ENCODE peak calls at places on chromosome 5, in four cellular contexts. N is H1, E is GM12878, Z is K562. Q is an unnamed sample.
A peak's percentile ranks its signal among the peaks of the same experiment; 100 is the strongest.

GRCh38 chr5:158943569-158943968 is 156.1 kb downstream of the EBF1 start:
- DNase-seq in Z (no peak), E (no peak), N (no peak), Q (no peak)

GRCh38 chr5:78597858-78598415 is 50.6 kb downstream of the LHFPL2 start:
- DNase-seq in Z (no peak), N (no peak), E (no peak), Q (peak; percentile 90)

GRCh38 chr5:100761192-100761591 is 141.9 kb downstream of the ST8SIA4 start:
- DNase-seq in Z (no peak), E (no peak), N (no peak), Q (peak; percentile 71)

GRCh38 chr5:138489705-138490104 is 24.4 kb downstream of the EGR1 start:
- DNase-seq in E (no peak), Z (no peak), N (no peak), Q (no peak)

GRCh38 chr5:65926893-65927292 is 518 bp downstream of the ERBIN start:
- DNase-seq in Z (no peak), E (no peak), N (no peak), Q (no peak)

GRCh38 chr5:167853421-167853820 is 438.0 kb upstream of the WWC1 start:
- DNase-seq in N (no peak), E (no peak), Z (no peak), Q (peak; percentile 59)

GRCh38 chr5:111142932-111143331 is 50.8 kb downstream of the WDR36 start:
- DNase-seq in Z (no peak), N (no peak), E (no peak), Q (no peak)

GRCh38 chr5:137666109-137666850 is 69.6 kb downstream of the KLHL3 start:
- DNase-seq in N (no peak), Z (no peak), E (peak; percentile 58), Q (peak; percentile 28)

GRCh38 chr5:92567831-92568450 is 1013.1 kb downstream of the NR2F1-AS1 start:
- DNase-seq in Z (no peak), N (no peak), E (no peak), Q (no peak)

GRCh38 chr5:147921134-147921533 is 14.8 kb upstream of the C5orf46 start:
- DNase-seq in Z (no peak), E (no peak), N (no peak), Q (no peak)

GRCh38 chr5:167968784-167969183 is 322.7 kb upstream of the WWC1 start:
- DNase-seq in Z (no peak), E (no peak), N (no peak), Q (no peak)

GRCh38 chr5:177132504-177133118 is 962 bp upstream of the NSD1 start:
- DNase-seq in Z (no peak), N (no peak), E (no peak), Q (no peak)

GRCh38 chr5:5270958-5271605 is 131.0 kb downstream of the ADAMTS16 start:
- DNase-seq in E (no peak), N (no peak), Z (no peak), Q (peak; percentile 40)
- TF ChIP-seq CHD1 in E (no peak), N (no peak), Z (no peak), Q (no peak)

GRCh38 chr5:17732351-17732923 is 98.2 kb downstream of the TAF11L14 start:
- DNase-seq in E (no peak), Z (no peak), N (no peak), Q (no peak)

GRCh38 chr5:17738461-17738860 is 104.2 kb downstream of the TAF11L14 start:
- DNase-seq in Z (no peak), N (no peak), E (no peak), Q (no peak)

GRCh38 chr5:17737087-17737486 is 102.8 kb downstream of the TAF11L14 start:
- DNase-seq in Z (no peak), N (no peak), E (no peak), Q (peak; percentile 14)

GRCh38 chr5:17735771-17736170 is 101.5 kb downstream of the TAF11L14 start:
- DNase-seq in E (no peak), N (no peak), Z (no peak), Q (no peak)
- TF ChIP-seq CHD1 in E (no peak), N (no peak), Z (no peak), Q (no peak)

DNA sequence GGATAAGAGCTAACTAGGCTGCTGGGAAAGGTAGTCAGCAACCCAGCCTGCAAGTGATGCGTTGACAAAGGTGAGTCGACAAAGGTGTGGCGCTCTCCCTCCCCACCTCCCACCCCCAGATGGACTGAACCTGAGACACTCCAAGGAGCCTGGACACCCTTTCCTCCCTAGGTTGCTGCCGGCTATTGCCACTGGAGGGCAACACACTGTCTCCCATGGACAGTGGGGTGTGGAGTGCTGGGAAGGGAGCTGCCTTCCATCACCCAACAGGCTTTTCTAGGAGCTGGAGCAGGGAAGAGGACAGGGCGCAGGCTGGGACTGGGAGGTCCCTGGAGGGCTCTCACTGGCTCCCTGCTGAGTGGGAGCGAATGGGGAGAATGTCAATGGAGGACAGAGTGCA is 75.4 kb upstream of the ARAP3 start:
- DNase-seq in Z (peak; percentile 34), E (no peak), N (peak; percentile 29), Q (peak; percentile 41)
- TF ChIP-seq CHD1 in Z (no peak), E (no peak), N (no peak), Q (no peak)

DNA sequence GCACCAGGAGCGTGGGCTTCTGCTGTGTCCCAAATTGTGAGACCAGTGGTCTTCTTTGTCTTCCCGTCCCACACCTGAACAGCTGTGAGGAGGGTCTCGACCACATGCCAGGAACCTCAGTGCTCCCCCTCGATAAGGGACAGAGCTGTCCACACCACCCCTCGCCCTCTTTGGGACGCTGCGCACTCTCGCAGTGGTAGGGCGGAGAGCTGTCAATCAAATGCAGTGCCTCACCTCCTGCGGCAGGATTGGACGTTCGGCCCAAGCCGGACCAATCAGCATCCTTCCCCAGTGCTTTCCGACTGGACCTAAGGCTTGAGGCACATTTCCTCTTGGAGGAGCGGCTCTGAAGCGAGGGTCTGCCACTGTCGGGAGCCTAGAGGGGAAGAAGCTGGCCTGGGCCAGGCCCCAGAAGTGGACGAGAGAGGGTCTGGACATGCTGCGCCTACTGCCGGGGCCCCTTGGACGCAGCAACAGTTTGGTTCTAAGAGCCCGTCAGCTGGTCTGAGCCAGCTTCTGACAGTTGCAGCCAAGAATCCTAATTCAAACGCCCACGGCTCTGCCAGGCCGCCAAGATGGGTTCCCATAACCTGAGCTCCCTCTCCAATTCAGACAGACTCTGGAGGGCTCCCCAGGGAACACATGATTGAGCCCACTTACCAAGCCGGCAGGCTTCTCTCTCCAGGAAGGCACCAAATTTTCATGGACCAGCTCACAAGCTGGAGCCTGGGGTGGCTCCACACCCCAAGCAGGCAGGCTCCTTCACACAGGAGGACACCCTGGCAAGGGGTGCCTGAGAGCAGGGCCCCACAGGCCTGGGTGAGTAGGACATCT is 28.1 kb upstream of the ADAMTS2 start:
- DNase-seq in N (no peak), E (no peak), Z (no peak), Q (no peak)
- TF ChIP-seq CHD1 in N (no peak), E (no peak), Z (no peak), Q (no peak)

GRCh38 chr5:127694518-127695171 is 8.5 kb upstream of the CCDC192 start:
- DNase-seq in Z (no peak), N (no peak), E (no peak), Q (no peak)

GRCh38 chr5:127699416-127699815 is 3.8 kb upstream of the CCDC192 start:
- DNase-seq in N (no peak), E (no peak), Z (no peak), Q (peak; percentile 17)

GRCh38 chr5:127695336-127695735 is 7.9 kb upstream of the CCDC192 start:
- DNase-seq in E (no peak), Z (no peak), N (no peak), Q (no peak)

GRCh38 chr5:127697894-127698600 is 5.1 kb upstream of the CCDC192 start:
- DNase-seq in Z (no peak), N (no peak), E (no peak), Q (peak; percentile 51)

DNA sequence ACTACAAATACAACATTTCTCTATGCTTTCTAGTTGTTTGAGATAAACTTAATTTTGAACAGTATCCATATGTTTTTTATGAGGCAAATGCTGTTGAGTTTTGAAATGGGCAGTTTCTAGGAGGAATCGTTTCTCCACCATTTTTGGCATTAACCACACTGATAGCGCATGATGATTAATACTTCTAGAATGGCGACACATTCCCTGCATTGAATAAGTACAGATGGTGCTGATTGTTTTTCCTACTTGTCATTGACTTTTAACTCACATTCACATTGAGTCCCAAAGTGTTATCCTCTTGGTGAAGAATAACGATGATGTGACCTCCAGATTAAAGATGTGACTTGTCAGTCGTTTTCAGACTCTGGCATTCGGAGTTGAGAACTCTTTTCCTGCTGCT is 6.5 kb upstream of the CCDC192 start:
- DNase-seq in E (no peak), N (no peak), Z (no peak), Q (peak; percentile 71)
- TF ChIP-seq CHD1 in E (no peak), N (no peak), Z (no peak), Q (no peak)

DNA sequence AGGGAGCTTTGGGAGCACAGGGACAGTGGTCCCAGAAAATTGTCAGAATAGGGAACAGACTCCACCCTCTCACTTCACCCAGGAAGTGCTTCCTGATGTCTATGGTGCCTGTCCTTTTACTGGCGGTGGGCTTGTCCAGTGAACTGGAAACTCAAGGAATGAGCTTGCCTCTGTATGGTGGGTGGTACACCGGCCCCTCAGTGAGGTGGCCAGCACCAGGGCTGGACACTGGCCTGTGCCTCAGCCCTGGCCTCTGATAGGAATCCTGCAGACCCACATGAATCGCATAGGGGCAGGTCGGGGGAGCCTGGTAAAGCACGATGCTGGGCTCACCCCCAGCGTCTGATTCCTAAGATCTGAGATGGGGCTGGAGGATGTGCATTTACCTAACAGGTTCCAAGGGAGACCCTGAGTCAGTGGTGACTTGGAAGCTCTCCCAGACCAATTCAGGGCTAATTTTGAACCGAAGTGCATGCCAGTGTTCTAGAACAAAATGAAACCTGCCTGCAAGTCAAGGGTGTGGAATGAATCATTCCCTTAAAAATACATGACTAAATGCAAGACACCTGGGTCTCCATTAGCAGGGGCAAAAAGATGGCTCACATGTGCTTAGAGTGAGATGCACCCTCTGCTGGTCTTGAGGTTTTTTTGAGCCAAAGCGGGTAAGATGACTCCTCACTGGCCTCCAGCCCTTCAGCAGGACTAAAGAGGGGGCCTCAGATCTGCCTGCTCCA is 178.3 kb downstream of the HSPA4 start:
- DNase-seq in Z (no peak), N (no peak), E (no peak), Q (peak; percentile 18)
- TF ChIP-seq CHD1 in Z (no peak), N (no peak), E (no peak), Q (no peak)

DNA sequence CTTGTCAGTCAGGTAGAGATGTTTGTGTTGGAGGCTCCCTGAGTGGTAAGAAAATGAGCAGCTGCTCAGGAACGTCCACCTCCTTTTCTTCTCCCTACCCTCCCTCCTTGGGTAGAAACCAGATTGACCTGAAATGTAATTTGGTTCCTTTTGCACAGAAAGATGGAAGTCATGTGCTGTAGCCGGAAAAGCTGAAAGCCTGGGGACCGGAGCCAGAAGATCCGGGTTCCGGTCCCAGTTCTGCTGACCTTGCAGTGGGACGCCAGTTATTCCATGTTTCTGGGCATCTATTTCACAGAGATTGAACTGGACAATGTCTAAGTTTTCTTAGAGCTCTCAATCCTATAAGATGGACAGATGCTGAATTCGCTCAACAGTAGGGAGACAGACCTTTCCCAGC is 40.1 kb downstream of the SLC36A1 start:
- DNase-seq in E (no peak), Z (no peak), N (no peak), Q (no peak)
- TF ChIP-seq CHD1 in E (no peak), Z (no peak), N (no peak), Q (no peak)

GRCh38 chr5:83428126-83428525 is 43.4 kb upstream of the VCAN start:
- DNase-seq in Z (no peak), N (no peak), E (no peak), Q (peak; percentile 39)

GRCh38 chr5:83430130-83431010 is 41.2 kb upstream of the VCAN start:
- DNase-seq in N (peak; percentile 56), Z (peak; percentile 48), E (peak; percentile 21), Q (peak; percentile 69)

GRCh38 chr5:83433891-83434290 is 37.7 kb upstream of the VCAN start:
- DNase-seq in N (no peak), E (no peak), Z (no peak), Q (peak; percentile 13)

GRCh38 chr5:83426855-83427254 is 44.7 kb upstream of the VCAN start:
- DNase-seq in E (peak; percentile 25), Z (no peak), N (no peak), Q (no peak)

GRCh38 chr5:83428890-83429289 is 42.7 kb upstream of the VCAN start:
- DNase-seq in Z (no peak), E (no peak), N (no peak), Q (no peak)
- TF ChIP-seq CHD1 in Z (no peak), E (no peak), N (no peak), Q (no peak)

Q was measured in IMR-90.